ENCODE peak calls at places on chromosome 14, in five cellular contexts. L is HCT116, K is colonic mucosa, F is mesendoderm, G is GM23248. H is an unnamed sample.

GRCh38 chr14:60350366-60350720 is 101.3 kb downstream of the PPM1A start:
- DNase-seq in K (no peak), G (peak), F (peak), L (no peak), H (no peak)

GRCh38 chr14:85313801-85314207 is 216.1 kb upstream of the FLRT2 start:
- DNase-seq in L (no peak), F (no peak), G (peak), K (no peak), H (no peak)

GRCh38 chr14:50000215-50001145 is 107.6 kb downstream of the ARF6 start:
- DNase-seq in G (peak), L (peak), F (peak), K (peak), H (peak)

GRCh38 chr14:74133833-74134481 is 49.2 kb downstream of the LIN52 start:
- DNase-seq in L (no peak), F (peak), K (peak), G (no peak), H (no peak)

GRCh38 chr14:59262717-59263469 is 74.4 kb downstream of the DAAM1 start:
- DNase-seq in L (no peak), K (peak), G (no peak), F (no peak), H (no peak)

GRCh38 chr14:50697659-50698290 is 29.7 kb upstream of the SAV1 start:
- DNase-seq in K (no peak), L (no peak), F (no peak), G (no peak), H (no peak)

GRCh38 chr14:26730929-26731618 is 133.2 kb upstream of the NOVA1 start:
- DNase-seq in K (peak), F (peak), L (no peak), G (peak), H (no peak)

GRCh38 chr14:23816371-23816770 is 137.2 kb upstream of the DHRS4 start:
- DNase-seq in K (peak), L (no peak), G (no peak), F (no peak), H (no peak)

GRCh38 chr14:79161576-79161975 is 991.4 kb downstream of the NRXN3 start:
- DNase-seq in L (no peak), G (peak), F (peak), K (no peak), H (peak)

GRCh38 chr14:89909586-89909985 is 44.9 kb downstream of the EFCAB11 start:
- DNase-seq in F (no peak), L (no peak), K (no peak), G (no peak), H (no peak)

GRCh38 chr14:74841230-74842207 is 34.4 kb downstream of the PROX2 start:
- DNase-seq in G (no peak), L (no peak), F (no peak), K (no peak), H (no peak)

GRCh38 chr14:92490239-92490959 is 23.2 kb upstream of the RIN3 start:
- DNase-seq in G (no peak), F (no peak), K (peak), L (no peak), H (no peak)

GRCh38 chr14:56131865-56132830 is 13.9 kb downstream of the PELI2 start:
- DNase-seq in K (no peak), G (no peak), F (no peak), L (no peak), H (no peak)

GRCh38 chr14:39114073-39114838 is at the start of gene GEMIN2:
- DNase-seq in K (peak), G (peak), F (peak), L (peak), H (peak)

GRCh38 chr14:24943024-24943423 is 106.9 kb downstream of the STXBP6 start:
- DNase-seq in K (no peak), L (no peak), G (peak), F (peak), H (no peak)

GRCh38 chr14:74510211-74510931 is 16.8 kb downstream of the ISCA2 start:
- DNase-seq in L (no peak), F (no peak), K (no peak), G (peak), H (peak)

GRCh38 chr14:22838631-22839041 is 2.3 kb downstream of the MMP14 start:
- DNase-seq in L (no peak), G (peak), K (no peak), F (peak), H (peak)

GRCh38 chr14:105153739-105154475 is 14.7 kb downstream of the JAG2 start:
- DNase-seq in F (no peak), G (no peak), L (no peak), K (no peak), H (no peak)
- H3K9ac ChIP-seq in F (no peak), G (no peak), L (no peak), K (no peak), H (no peak)

GRCh38 chr14:69769623-69770022 is 2.7 kb downstream of the SRSF5 start:
- DNase-seq in G (no peak), L (no peak), K (no peak), F (no peak), H (no peak)
- H3K4me3 ChIP-seq in G (peak), L (no peak), K (no peak), F (no peak), H (no peak)

GRCh38 chr14:87449016-87449415 is 544.0 kb downstream of the GALC start:
- DNase-seq in K (no peak), L (no peak), G (no peak), F (no peak), H (peak)

GRCh38 chr14:87443039-87443438 is 549.9 kb downstream of the GALC start:
- DNase-seq in L (no peak), G (no peak), K (no peak), F (no peak), H (no peak)

GRCh38 chr14:87443787-87444186 is 549.2 kb downstream of the GALC start:
- DNase-seq in G (peak), F (no peak), L (no peak), K (no peak), H (peak)
- H3K9ac ChIP-seq in G (no peak), F (no peak), L (no peak), K (no peak), H (no peak)

DNA sequence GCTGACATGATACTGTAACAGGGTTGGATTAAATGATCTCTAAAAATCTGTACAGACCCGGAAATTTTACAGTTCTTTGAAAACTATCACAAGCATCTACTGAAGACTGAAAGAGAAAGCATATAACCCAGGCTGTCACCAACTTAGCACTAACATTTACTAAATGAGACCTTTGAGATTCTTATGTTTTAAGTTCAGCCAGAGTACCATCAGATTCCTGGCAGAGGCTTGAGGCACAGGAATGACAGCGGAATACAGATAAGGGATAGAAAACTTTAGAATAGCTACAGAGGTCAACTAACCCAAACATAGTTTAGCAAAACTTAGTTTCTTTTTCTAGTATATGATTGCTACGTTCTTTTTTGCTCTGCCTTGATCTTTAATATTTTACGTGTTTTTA is 91.6 kb upstream of the FERMT2 start:
- DNase-seq in K (no peak), G (no peak), F (no peak), L (no peak), H (no peak)
- H3K4me3 ChIP-seq in K (no peak), G (no peak), F (no peak), L (no peak), H (no peak)

DNA sequence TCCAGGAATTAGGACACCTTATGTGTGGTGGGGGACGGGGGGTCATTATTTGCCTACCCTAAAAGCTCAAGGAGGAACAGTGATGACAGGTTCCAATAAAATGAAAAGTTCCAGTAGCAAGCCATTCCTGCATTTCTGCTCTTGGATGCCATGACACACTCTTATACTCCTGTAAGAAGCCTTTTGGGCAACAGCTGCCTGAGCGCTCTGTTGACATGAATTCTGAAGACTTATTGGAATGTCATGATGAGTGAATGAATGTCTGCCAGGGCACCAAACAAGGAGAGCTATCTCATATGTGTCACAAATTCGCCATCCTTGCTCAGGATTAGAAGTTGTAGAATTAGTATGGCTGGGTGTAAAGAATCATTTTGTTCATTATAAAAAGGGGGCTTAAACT is 36.3 kb downstream of the PTGER2 start:
- DNase-seq in L (no peak), K (no peak), F (no peak), G (no peak), H (no peak)
- H3K9ac ChIP-seq in L (no peak), K (no peak), F (no peak), G (no peak), H (no peak)

GRCh38 chr14:100067971-100068959 is 3.0 kb downstream of the EVL start:
- DNase-seq in K (peak), L (peak), F (peak), G (peak), H (peak)
- H3K4me3 ChIP-seq in K (peak), L (no peak), F (no peak), G (no peak), H (no peak)

GRCh38 chr14:102213470-102213869 is 73.8 kb downstream of the WDR20 start:
- DNase-seq in F (no peak), K (no peak), G (no peak), L (no peak), H (no peak)

GRCh38 chr14:102215522-102216250 is 76.0 kb downstream of the WDR20 start:
- DNase-seq in L (no peak), F (peak), G (peak), K (no peak), H (no peak)

GRCh38 chr14:102215071-102215470 is 75.4 kb downstream of the WDR20 start:
- DNase-seq in L (no peak), K (no peak), G (peak), F (no peak), H (no peak)

GRCh38 chr14:102212845-102213244 is 73.1 kb downstream of the WDR20 start:
- DNase-seq in L (no peak), F (no peak), G (no peak), K (no peak), H (no peak)

GRCh38 chr14:102213984-102214658 is 74.4 kb downstream of the WDR20 start:
- DNase-seq in F (no peak), K (no peak), G (no peak), L (no peak), H (no peak)
- H3K9ac ChIP-seq in F (no peak), K (no peak), G (peak), L (no peak), H (no peak)

DNA sequence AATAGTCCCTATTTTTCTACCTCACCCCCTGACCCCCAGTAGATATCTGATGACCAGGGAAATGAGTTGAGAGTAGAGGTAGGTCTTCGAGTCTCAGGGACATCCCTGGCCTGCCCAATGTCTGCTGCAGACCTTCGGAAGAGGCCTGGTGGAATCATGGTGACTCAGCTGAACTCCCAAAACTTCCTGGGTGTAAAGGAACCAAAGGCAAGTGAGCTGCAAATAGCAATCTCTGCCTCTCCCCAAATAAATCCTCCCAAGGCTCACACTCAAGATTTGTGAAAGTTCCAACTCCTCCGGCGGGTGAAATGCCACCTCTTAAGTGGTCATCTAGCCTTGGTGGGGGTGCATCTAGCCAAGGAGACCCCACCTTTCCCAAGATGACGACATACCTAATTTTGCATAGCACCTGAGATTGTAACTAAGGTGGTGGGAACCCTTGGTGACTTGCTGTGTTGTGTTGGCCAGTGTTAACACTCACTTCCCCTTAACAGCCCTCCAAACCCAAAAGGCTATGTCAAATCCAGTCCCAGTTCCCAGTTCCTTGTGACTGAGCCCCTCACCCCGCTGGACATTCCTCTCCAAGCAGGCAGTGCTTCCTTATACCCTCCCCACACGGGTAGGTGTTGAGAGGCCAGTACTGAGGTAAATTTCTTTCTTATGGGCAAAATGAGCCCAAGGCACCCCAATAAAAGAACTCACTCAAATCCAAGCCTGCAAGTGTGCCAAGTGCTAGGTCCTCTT is 6.2 kb downstream of the ZFP36L1 start:
- DNase-seq in L (no peak), G (peak), F (peak), K (peak), H (peak)
- H3K4me3 ChIP-seq in L (no peak), G (peak), F (no peak), K (no peak), H (no peak)